ENCODE peak calls at places on chromosome 7, in nine cellular contexts. J, I, U, Y, V, H, M, E and R are unnamed samples.

GRCh38 chr7:923108-924041 is 31.1 kb downstream of the ADAP1 start:
- DNase-seq in J (peak; percentile 87), I (no peak), U (peak; percentile 95), Y (peak; percentile 96), V (peak; percentile 79), H (peak; percentile 86), M (peak; percentile 88), E (peak; percentile 97), R (peak; percentile 72)

GRCh38 chr7:37081436-37081835 is 357.1 kb upstream of the AOAH start:
- DNase-seq in J (no peak), I (peak; percentile 44), U (no peak), Y (no peak), V (no peak), H (no peak), M (no peak), E (no peak), R (no peak)

GRCh38 chr7:151990567-151990966 is 34.3 kb downstream of the GALNTL5 start:
- DNase-seq in J (no peak), I (peak; percentile 3), U (no peak), Y (no peak), V (no peak), H (no peak), M (no peak), E (no peak), R (no peak)

GRCh38 chr7:44609829-44610228 is 3.4 kb downstream of the OGDH start:
- DNase-seq in J (no peak), I (no peak), U (no peak), Y (no peak), V (no peak), H (no peak), M (no peak), E (no peak), R (no peak)

GRCh38 chr7:128098629-128099028 is 67.4 kb upstream of the LRRC4 start:
- DNase-seq in J (no peak), I (peak; percentile 40), U (no peak), Y (no peak), V (no peak), H (no peak), M (no peak), E (no peak), R (no peak)

GRCh38 chr7:4026941-4027340 is 655.2 kb upstream of the FOXK1 start:
- DNase-seq in J (no peak), I (no peak), U (no peak), Y (no peak), V (peak; percentile 26), H (no peak), M (no peak), E (no peak), R (no peak)

GRCh38 chr7:601573-602340 is 82.1 kb upstream of the PDGFA start:
- DNase-seq in J (no peak), I (no peak), U (peak; percentile 81), Y (peak; percentile 93), V (no peak), H (peak; percentile 75), M (peak; percentile 74), E (peak; percentile 96), R (peak; percentile 77)

GRCh38 chr7:151491859-151492258 is 27.8 kb downstream of the RHEB start:
- DNase-seq in J (no peak), I (peak; percentile 96), U (no peak), Y (no peak), V (no peak), H (no peak), M (no peak), E (no peak), R (no peak)

GRCh38 chr7:152709307-152710133 is 33.6 kb upstream of the XRCC2 start:
- DNase-seq in J (no peak), I (peak; percentile 58), U (no peak), Y (no peak), V (no peak), H (no peak), M (no peak), E (no peak), R (no peak)

GRCh38 chr7:25314094-25314708 is 85.9 kb upstream of the NPVF start:
- DNase-seq in J (no peak), I (no peak), U (no peak), Y (no peak), V (no peak), H (no peak), M (no peak), E (no peak), R (no peak)

GRCh38 chr7:148110097-148110868 is 480.3 kb upstream of the C7orf33 start:
- DNase-seq in J (no peak), I (peak; percentile 51), U (no peak), Y (no peak), V (peak; percentile 66), H (no peak), M (no peak), E (no peak), R (no peak)

GRCh38 chr7:81629702-81630101 is 140.1 kb downstream of the HGF start:
- DNase-seq in J (no peak), I (no peak), U (no peak), Y (no peak), V (no peak), H (no peak), M (no peak), E (no peak), R (no peak)

GRCh38 chr7:859368-860030 is 16.9 kb upstream of the GET4 start:
- DNase-seq in J (no peak), I (no peak), U (no peak), Y (no peak), V (no peak), H (no peak), M (no peak), E (no peak), R (no peak)

GRCh38 chr7:27689045-27689877 is 26.6 kb upstream of the HIBADH start:
- DNase-seq in J (no peak), I (peak; percentile 19), U (no peak), Y (no peak), V (peak; percentile 80), H (no peak), M (no peak), E (no peak), R (no peak)

GRCh38 chr7:151742713-151743480 is 134.0 kb downstream of the PRKAG2 start:
- DNase-seq in J (no peak), I (no peak), U (no peak), Y (no peak), V (peak; percentile 77), H (no peak), M (no peak), E (no peak), R (no peak)

GRCh38 chr7:69800495-69800894 is 202.2 kb downstream of the AUTS2 start:
- DNase-seq in J (no peak), I (peak; percentile 42), U (no peak), Y (no peak), V (peak; percentile 82), H (no peak), M (no peak), E (no peak), R (no peak)

GRCh38 chr7:110156511-110156910 is 934.4 kb upstream of the LRRN3 start:
- DNase-seq in J (no peak), I (no peak), U (no peak), Y (no peak), V (no peak), H (no peak), M (no peak), E (no peak), R (no peak)

GRCh38 chr7:93171606-93172226 is 23.5 kb upstream of the SAMD9L start:
- DNase-seq in J (no peak), I (no peak), U (no peak), Y (no peak), V (no peak), H (no peak), M (no peak), E (no peak), R (no peak)

GRCh38 chr7:130912086-130912909 is 178.3 kb upstream of the KLF14 start:
- DNase-seq in J (no peak), I (peak; percentile 94), U (no peak), Y (no peak), V (no peak), H (no peak), M (no peak), E (no peak), R (no peak)

GRCh38 chr7:80770675-80771081 is 132.2 kb downstream of the CD36 start:
- DNase-seq in J (no peak), I (peak; percentile 55), U (no peak), Y (no peak), V (no peak), H (no peak), M (no peak), E (no peak), R (no peak)

GRCh38 chr7:36663481-36663880 is 60.8 kb downstream of the AOAH start:
- DNase-seq in J (no peak), I (no peak), U (no peak), Y (no peak), V (no peak), H (no peak), M (no peak), E (no peak), R (no peak)

GRCh38 chr7:121547341-121548092 is 151.4 kb upstream of the FAM3C start:
- DNase-seq in J (no peak), I (peak; percentile 80), U (no peak), Y (no peak), V (no peak), H (no peak), M (no peak), E (no peak), R (no peak)

GRCh38 chr7:45035909-45036308 is 35.9 kb downstream of the CCM2 start:
- DNase-seq in J (no peak), I (no peak), U (no peak), Y (no peak), V (no peak), H (no peak), M (no peak), E (no peak), R (no peak)

GRCh38 chr7:151687523-151688235 is 168.0 kb upstream of the RHEB start:
- DNase-seq in J (peak; percentile 86), I (peak; percentile 98), U (no peak), Y (no peak), V (peak; percentile 93), H (no peak), M (no peak), E (no peak), R (no peak)

GRCh38 chr7:129644634-129645230 is 33.2 kb downstream of the NRF1 start:
- DNase-seq in J (no peak), I (peak; percentile 57), U (no peak), Y (no peak), V (no peak), H (no peak), M (no peak), E (no peak), R (no peak)

GRCh38 chr7:20260219-20260618 is 43.0 kb upstream of the MACC1 start:
- DNase-seq in J (no peak), I (no peak), U (no peak), Y (no peak), V (no peak), H (no peak), M (no peak), E (no peak), R (no peak)

GRCh38 chr7:129951076-129952011 is 1.4 kb downstream of the UBE2H start:
- DNase-seq in J (peak; percentile 15), I (peak; percentile 21), U (no peak), Y (no peak), V (peak; percentile 64), H (peak; percentile 3), M (no peak), E (no peak), R (no peak)

GRCh38 chr7:101813414-101814019 is 3.9 kb upstream of the CUX1 start:
- DNase-seq in J (no peak), I (no peak), U (no peak), Y (no peak), V (no peak), H (no peak), M (no peak), E (no peak), R (no peak)